ENCODE peak calls at places on chromosome 2, in ten cellular contexts. One of them, this sample, is unnamed.

GRCh38 chr2:208142255-208142924 is 3.6 kb downstream of the CRYGB start:
- DNase-seq in activated CD8-positive, alpha-beta memory T cell treated with anti-CD3 and anti-CD28 coated beads, Interleukin-2, amount 50 U/mL, for 48 hours: no peak
- DNase-seq in mesenchymal stem cell: no peak
- DNase-seq in GM12864: no peak
- DNase-seq in ovary: no peak
- DNase-seq in NCI-H82: no peak
- DNase-seq in stimulated activated CD4-positive, alpha-beta T cell treated with anti-CD3 and anti-CD28 coated beads, Interleukin-1b, Interleukin-23, amount 100 ng/mL, for 4 hours: no peak
- DNase-seq in GDM1: no peak
- DNase-seq in AG09309: peak
- DNase-seq in T-helper 2 cell: no peak
- DNase-seq in this sample: no peak

GRCh38 chr2:119389615-119390306 is 23.0 kb downstream of the DBI start:
- DNase-seq in activated CD8-positive, alpha-beta memory T cell treated with anti-CD3 and anti-CD28 coated beads, Interleukin-2, amount 50 U/mL, for 48 hours: no peak
- DNase-seq in mesenchymal stem cell: peak
- DNase-seq in GM12864: no peak
- DNase-seq in ovary: peak
- DNase-seq in NCI-H82: peak
- DNase-seq in stimulated activated CD4-positive, alpha-beta T cell treated with anti-CD3 and anti-CD28 coated beads, Interleukin-1b, Interleukin-23, amount 100 ng/mL, for 4 hours: no peak
- DNase-seq in GDM1: no peak
- DNase-seq in AG09309: peak
- DNase-seq in T-helper 2 cell: no peak
- DNase-seq in this sample: no peak

GRCh38 chr2:226183550-226183949 is 616.1 kb downstream of the IRS1 start:
- DNase-seq in activated CD8-positive, alpha-beta memory T cell treated with anti-CD3 and anti-CD28 coated beads, Interleukin-2, amount 50 U/mL, for 48 hours: no peak
- DNase-seq in mesenchymal stem cell: peak
- DNase-seq in GM12864: no peak
- DNase-seq in ovary: no peak
- DNase-seq in NCI-H82: no peak
- DNase-seq in stimulated activated CD4-positive, alpha-beta T cell treated with anti-CD3 and anti-CD28 coated beads, Interleukin-1b, Interleukin-23, amount 100 ng/mL, for 4 hours: no peak
- DNase-seq in GDM1: no peak
- DNase-seq in AG09309: no peak
- DNase-seq in T-helper 2 cell: no peak
- DNase-seq in this sample: no peak

GRCh38 chr2:240393831-240394410 is 41.5 kb upstream of the GPC1 start:
- DNase-seq in activated CD8-positive, alpha-beta memory T cell treated with anti-CD3 and anti-CD28 coated beads, Interleukin-2, amount 50 U/mL, for 48 hours: no peak
- DNase-seq in mesenchymal stem cell: peak
- DNase-seq in GM12864: no peak
- DNase-seq in ovary: peak
- DNase-seq in NCI-H82: no peak
- DNase-seq in stimulated activated CD4-positive, alpha-beta T cell treated with anti-CD3 and anti-CD28 coated beads, Interleukin-1b, Interleukin-23, amount 100 ng/mL, for 4 hours: no peak
- DNase-seq in GDM1: no peak
- DNase-seq in AG09309: no peak
- DNase-seq in T-helper 2 cell: no peak
- DNase-seq in this sample: no peak

GRCh38 chr2:12169721-12170120 is 423.3 kb downstream of the LPIN1 start:
- DNase-seq in activated CD8-positive, alpha-beta memory T cell treated with anti-CD3 and anti-CD28 coated beads, Interleukin-2, amount 50 U/mL, for 48 hours: no peak
- DNase-seq in mesenchymal stem cell: peak
- DNase-seq in GM12864: no peak
- DNase-seq in ovary: no peak
- DNase-seq in NCI-H82: no peak
- DNase-seq in stimulated activated CD4-positive, alpha-beta T cell treated with anti-CD3 and anti-CD28 coated beads, Interleukin-1b, Interleukin-23, amount 100 ng/mL, for 4 hours: no peak
- DNase-seq in GDM1: no peak
- DNase-seq in AG09309: peak
- DNase-seq in T-helper 2 cell: peak
- DNase-seq in this sample: peak

GRCh38 chr2:60000681-60001080 is 552.8 kb downstream of the BCL11A start:
- DNase-seq in activated CD8-positive, alpha-beta memory T cell treated with anti-CD3 and anti-CD28 coated beads, Interleukin-2, amount 50 U/mL, for 48 hours: no peak
- DNase-seq in mesenchymal stem cell: no peak
- DNase-seq in GM12864: no peak
- DNase-seq in ovary: no peak
- DNase-seq in NCI-H82: no peak
- DNase-seq in stimulated activated CD4-positive, alpha-beta T cell treated with anti-CD3 and anti-CD28 coated beads, Interleukin-1b, Interleukin-23, amount 100 ng/mL, for 4 hours: no peak
- DNase-seq in GDM1: no peak
- DNase-seq in AG09309: no peak
- DNase-seq in T-helper 2 cell: no peak
- DNase-seq in this sample: no peak

GRCh38 chr2:181984060-181984459 is 1.6 kb upstream of the PPP1R1C start:
- DNase-seq in activated CD8-positive, alpha-beta memory T cell treated with anti-CD3 and anti-CD28 coated beads, Interleukin-2, amount 50 U/mL, for 48 hours: no peak
- DNase-seq in mesenchymal stem cell: no peak
- DNase-seq in GM12864: no peak
- DNase-seq in ovary: no peak
- DNase-seq in NCI-H82: no peak
- DNase-seq in stimulated activated CD4-positive, alpha-beta T cell treated with anti-CD3 and anti-CD28 coated beads, Interleukin-1b, Interleukin-23, amount 100 ng/mL, for 4 hours: no peak
- DNase-seq in GDM1: no peak
- DNase-seq in AG09309: no peak
- DNase-seq in T-helper 2 cell: no peak
- DNase-seq in this sample: no peak

GRCh38 chr2:52501715-52502475 is 1265.7 kb upstream of the CHAC2 start:
- DNase-seq in activated CD8-positive, alpha-beta memory T cell treated with anti-CD3 and anti-CD28 coated beads, Interleukin-2, amount 50 U/mL, for 48 hours: no peak
- DNase-seq in mesenchymal stem cell: no peak
- DNase-seq in GM12864: no peak
- DNase-seq in ovary: no peak
- DNase-seq in NCI-H82: no peak
- DNase-seq in stimulated activated CD4-positive, alpha-beta T cell treated with anti-CD3 and anti-CD28 coated beads, Interleukin-1b, Interleukin-23, amount 100 ng/mL, for 4 hours: no peak
- DNase-seq in GDM1: no peak
- DNase-seq in AG09309: no peak
- DNase-seq in T-helper 2 cell: no peak
- DNase-seq in this sample: no peak

GRCh38 chr2:191831410-191831994 is 15.4 kb downstream of the CAVIN2 start:
- DNase-seq in activated CD8-positive, alpha-beta memory T cell treated with anti-CD3 and anti-CD28 coated beads, Interleukin-2, amount 50 U/mL, for 48 hours: no peak
- DNase-seq in mesenchymal stem cell: no peak
- DNase-seq in GM12864: no peak
- DNase-seq in ovary: no peak
- DNase-seq in NCI-H82: no peak
- DNase-seq in stimulated activated CD4-positive, alpha-beta T cell treated with anti-CD3 and anti-CD28 coated beads, Interleukin-1b, Interleukin-23, amount 100 ng/mL, for 4 hours: no peak
- DNase-seq in GDM1: peak
- DNase-seq in AG09309: no peak
- DNase-seq in T-helper 2 cell: no peak
- DNase-seq in this sample: no peak

This sample was measured in COLO829.